ENCODE peak calls at places on chromosomes 3 and 15, in ten cellular contexts. One of them, this sample, is unnamed.

GRCh38 chr3:146250449-146251382 is at the start of gene PLSCR4:
- DNase-seq in psoas muscle: peak; percentile 84
- DNase-seq in cardiac muscle cell: peak; percentile 97
- DNase-seq in mucosa of descending colon: peak; percentile 89
- DNase-seq in heart left ventricle: peak; percentile 89
- DNase-seq in ovary: peak; percentile 83
- DNase-seq in GM12865: peak; percentile 13
- DNase-seq in breast epithelium: peak; percentile 48
- DNase-seq in neural progenitor cell: peak; percentile 72
- DNase-seq in HCT116: peak; percentile 16
- DNase-seq in this sample: peak; percentile 45

GRCh38 chr3:134085034-134085775 is 55.5 kb upstream of the SLCO2A1 start:
- DNase-seq in psoas muscle: no peak
- DNase-seq in cardiac muscle cell: no peak
- DNase-seq in mucosa of descending colon: no peak
- DNase-seq in heart left ventricle: no peak
- DNase-seq in ovary: no peak
- DNase-seq in GM12865: no peak
- DNase-seq in breast epithelium: no peak
- DNase-seq in neural progenitor cell: no peak
- DNase-seq in HCT116: no peak
- DNase-seq in this sample: no peak

GRCh38 chr15:51229907-51230328 is 108.5 kb downstream of the CYP19A1 start:
- DNase-seq in psoas muscle: no peak
- DNase-seq in cardiac muscle cell: peak; percentile 62
- DNase-seq in mucosa of descending colon: no peak
- DNase-seq in heart left ventricle: no peak
- DNase-seq in ovary: no peak
- DNase-seq in GM12865: peak; percentile 43
- DNase-seq in breast epithelium: no peak
- DNase-seq in neural progenitor cell: peak; percentile 65
- DNase-seq in HCT116: no peak
- DNase-seq in this sample: peak; percentile 45

GRCh38 chr3:135916310-135916709 is 49.2 kb upstream of the PPP2R3A start:
- DNase-seq in psoas muscle: no peak
- DNase-seq in cardiac muscle cell: no peak
- DNase-seq in mucosa of descending colon: no peak
- DNase-seq in heart left ventricle: no peak
- DNase-seq in ovary: no peak
- DNase-seq in GM12865: no peak
- DNase-seq in breast epithelium: no peak
- DNase-seq in neural progenitor cell: no peak
- DNase-seq in HCT116: no peak
- DNase-seq in this sample: no peak

GRCh38 chr3:142445816-142446254 is 2.0 kb downstream of the XRN1 start:
- DNase-seq in psoas muscle: no peak
- DNase-seq in cardiac muscle cell: peak; percentile 12
- DNase-seq in mucosa of descending colon: no peak
- DNase-seq in heart left ventricle: no peak
- DNase-seq in ovary: no peak
- DNase-seq in GM12865: peak; percentile 67
- DNase-seq in breast epithelium: no peak
- DNase-seq in neural progenitor cell: no peak
- DNase-seq in HCT116: no peak
- DNase-seq in this sample: peak; percentile 68

GRCh38 chr3:107025961-107026360 is 351.3 kb upstream of the CCDC54 start:
- DNase-seq in psoas muscle: no peak
- DNase-seq in cardiac muscle cell: no peak
- DNase-seq in mucosa of descending colon: no peak
- DNase-seq in heart left ventricle: no peak
- DNase-seq in ovary: no peak
- DNase-seq in GM12865: no peak
- DNase-seq in breast epithelium: no peak
- DNase-seq in neural progenitor cell: no peak
- DNase-seq in HCT116: no peak
- DNase-seq in this sample: no peak

GRCh38 chr15:90666135-90666909 is 50.8 kb upstream of the BLM start:
- DNase-seq in psoas muscle: no peak
- DNase-seq in cardiac muscle cell: no peak
- DNase-seq in mucosa of descending colon: no peak
- DNase-seq in heart left ventricle: no peak
- DNase-seq in ovary: no peak
- DNase-seq in GM12865: no peak
- DNase-seq in breast epithelium: no peak
- DNase-seq in neural progenitor cell: no peak
- DNase-seq in HCT116: no peak
- DNase-seq in this sample: no peak

GRCh38 chr3:33146791-33147445 is 33.1 kb downstream of the CRTAP start:
- DNase-seq in psoas muscle: no peak
- DNase-seq in cardiac muscle cell: peak; percentile 52
- DNase-seq in mucosa of descending colon: no peak
- DNase-seq in heart left ventricle: no peak
- DNase-seq in ovary: no peak
- DNase-seq in GM12865: no peak
- DNase-seq in breast epithelium: no peak
- DNase-seq in neural progenitor cell: no peak
- DNase-seq in HCT116: no peak
- DNase-seq in this sample: no peak

GRCh38 chr3:174101244-174101643 is 703.7 kb downstream of the NLGN1 start:
- DNase-seq in psoas muscle: no peak
- DNase-seq in cardiac muscle cell: no peak
- DNase-seq in mucosa of descending colon: no peak
- DNase-seq in heart left ventricle: no peak
- DNase-seq in ovary: no peak
- DNase-seq in GM12865: peak; percentile 49
- DNase-seq in breast epithelium: no peak
- DNase-seq in neural progenitor cell: no peak
- DNase-seq in HCT116: no peak
- DNase-seq in this sample: no peak

GRCh38 chr3:111999924-112000835 is 1.5 kb downstream of the TAGLN3 start:
- DNase-seq in psoas muscle: no peak
- DNase-seq in cardiac muscle cell: no peak
- DNase-seq in mucosa of descending colon: no peak
- DNase-seq in heart left ventricle: no peak
- DNase-seq in ovary: no peak
- DNase-seq in GM12865: no peak
- DNase-seq in breast epithelium: no peak
- DNase-seq in neural progenitor cell: no peak
- DNase-seq in HCT116: no peak
- DNase-seq in this sample: no peak

GRCh38 chr15:60945196-60945595 is 283.9 kb downstream of the RORA start:
- DNase-seq in psoas muscle: peak; percentile 71
- DNase-seq in cardiac muscle cell: peak; percentile 43
- DNase-seq in mucosa of descending colon: no peak
- DNase-seq in heart left ventricle: peak; percentile 71
- DNase-seq in ovary: no peak
- DNase-seq in GM12865: no peak
- DNase-seq in breast epithelium: peak; percentile 56
- DNase-seq in neural progenitor cell: no peak
- DNase-seq in HCT116: no peak
- DNase-seq in this sample: no peak

GRCh38 chr3:56086355-56086754 is 381.9 kb downstream of the ERC2 start:
- DNase-seq in psoas muscle: no peak
- DNase-seq in cardiac muscle cell: peak; percentile 18
- DNase-seq in mucosa of descending colon: no peak
- DNase-seq in heart left ventricle: no peak
- DNase-seq in ovary: no peak
- DNase-seq in GM12865: no peak
- DNase-seq in breast epithelium: no peak
- DNase-seq in neural progenitor cell: no peak
- DNase-seq in HCT116: no peak
- DNase-seq in this sample: no peak

GRCh38 chr15:48149858-48150257 is 28.2 kb downstream of the MYEF2 start:
- DNase-seq in psoas muscle: no peak
- DNase-seq in cardiac muscle cell: peak; percentile 47
- DNase-seq in mucosa of descending colon: no peak
- DNase-seq in heart left ventricle: no peak
- DNase-seq in ovary: no peak
- DNase-seq in GM12865: no peak
- DNase-seq in breast epithelium: no peak
- DNase-seq in neural progenitor cell: no peak
- DNase-seq in HCT116: no peak
- DNase-seq in this sample: no peak

GRCh38 chr3:160935413-160936095 is 169.6 kb downstream of the B3GALNT1 start:
- DNase-seq in psoas muscle: no peak
- DNase-seq in cardiac muscle cell: peak; percentile 49
- DNase-seq in mucosa of descending colon: no peak
- DNase-seq in heart left ventricle: no peak
- DNase-seq in ovary: no peak
- DNase-seq in GM12865: no peak
- DNase-seq in breast epithelium: no peak
- DNase-seq in neural progenitor cell: no peak
- DNase-seq in HCT116: no peak
- DNase-seq in this sample: no peak

GRCh38 chr3:156840826-156841689 is 14.9 kb downstream of the LEKR1 start:
- DNase-seq in psoas muscle: no peak
- DNase-seq in cardiac muscle cell: no peak
- DNase-seq in mucosa of descending colon: no peak
- DNase-seq in heart left ventricle: no peak
- DNase-seq in ovary: no peak
- DNase-seq in GM12865: no peak
- DNase-seq in breast epithelium: no peak
- DNase-seq in neural progenitor cell: no peak
- DNase-seq in HCT116: no peak
- DNase-seq in this sample: no peak

GRCh38 chr3:42509111-42509510 is 6.7 kb downstream of the VIPR1 start:
- DNase-seq in psoas muscle: no peak
- DNase-seq in cardiac muscle cell: no peak
- DNase-seq in mucosa of descending colon: peak; percentile 24
- DNase-seq in heart left ventricle: no peak
- DNase-seq in ovary: no peak
- DNase-seq in GM12865: no peak
- DNase-seq in breast epithelium: no peak
- DNase-seq in neural progenitor cell: no peak
- DNase-seq in HCT116: no peak
- DNase-seq in this sample: no peak

GRCh38 chr15:57345584-57345983 is 30.7 kb upstream of the CGNL1 start:
- DNase-seq in psoas muscle: no peak
- DNase-seq in cardiac muscle cell: peak; percentile 40
- DNase-seq in mucosa of descending colon: no peak
- DNase-seq in heart left ventricle: no peak
- DNase-seq in ovary: no peak
- DNase-seq in GM12865: no peak
- DNase-seq in breast epithelium: no peak
- DNase-seq in neural progenitor cell: peak; percentile 55
- DNase-seq in HCT116: no peak
- DNase-seq in this sample: no peak
- TF ChIP-seq CTCF in psoas muscle: no peak
- TF ChIP-seq CTCF in cardiac muscle cell: peak; percentile 45
- TF ChIP-seq CTCF in mucosa of descending colon: no peak
- TF ChIP-seq CTCF in heart left ventricle: no peak
- TF ChIP-seq CTCF in ovary: no peak
- TF ChIP-seq CTCF in GM12865: no peak
- TF ChIP-seq CTCF in breast epithelium: no peak
- TF ChIP-seq CTCF in neural progenitor cell: peak; percentile 48
- TF ChIP-seq CTCF in HCT116: peak; percentile 37
- TF ChIP-seq CTCF in this sample: no peak

DNA sequence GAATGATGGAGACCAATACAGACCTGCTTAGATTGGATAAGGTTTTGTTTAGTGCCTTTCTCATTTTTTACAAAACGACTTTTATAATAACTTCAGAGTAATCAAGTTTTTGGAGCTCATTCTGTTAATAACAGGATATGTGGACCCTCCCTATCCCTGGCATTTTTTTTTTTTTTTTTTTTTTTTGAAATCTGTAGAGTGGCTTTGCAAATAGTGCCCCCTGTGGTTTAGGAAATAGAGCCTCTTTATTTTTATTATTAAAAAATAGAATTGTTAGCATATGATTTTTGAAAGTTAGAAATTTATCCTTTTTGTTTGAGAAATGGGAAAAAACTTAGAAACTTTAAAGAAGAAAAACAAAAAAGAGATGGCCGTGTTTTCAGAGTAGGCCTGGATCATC is 11.4 kb downstream of the SKIL start:
- DNase-seq in psoas muscle: no peak
- DNase-seq in cardiac muscle cell: peak; percentile 18
- DNase-seq in mucosa of descending colon: no peak
- DNase-seq in heart left ventricle: no peak
- DNase-seq in ovary: no peak
- DNase-seq in GM12865: no peak
- DNase-seq in breast epithelium: no peak
- DNase-seq in neural progenitor cell: no peak
- DNase-seq in HCT116: no peak
- DNase-seq in this sample: no peak
- TF ChIP-seq CTCF in psoas muscle: no peak
- TF ChIP-seq CTCF in cardiac muscle cell: peak; percentile 45
- TF ChIP-seq CTCF in mucosa of descending colon: no peak
- TF ChIP-seq CTCF in heart left ventricle: peak; percentile 16
- TF ChIP-seq CTCF in ovary: no peak
- TF ChIP-seq CTCF in GM12865: no peak
- TF ChIP-seq CTCF in breast epithelium: no peak
- TF ChIP-seq CTCF in neural progenitor cell: peak; percentile 13
- TF ChIP-seq CTCF in HCT116: peak; percentile 60
- TF ChIP-seq CTCF in this sample: no peak

DNA sequence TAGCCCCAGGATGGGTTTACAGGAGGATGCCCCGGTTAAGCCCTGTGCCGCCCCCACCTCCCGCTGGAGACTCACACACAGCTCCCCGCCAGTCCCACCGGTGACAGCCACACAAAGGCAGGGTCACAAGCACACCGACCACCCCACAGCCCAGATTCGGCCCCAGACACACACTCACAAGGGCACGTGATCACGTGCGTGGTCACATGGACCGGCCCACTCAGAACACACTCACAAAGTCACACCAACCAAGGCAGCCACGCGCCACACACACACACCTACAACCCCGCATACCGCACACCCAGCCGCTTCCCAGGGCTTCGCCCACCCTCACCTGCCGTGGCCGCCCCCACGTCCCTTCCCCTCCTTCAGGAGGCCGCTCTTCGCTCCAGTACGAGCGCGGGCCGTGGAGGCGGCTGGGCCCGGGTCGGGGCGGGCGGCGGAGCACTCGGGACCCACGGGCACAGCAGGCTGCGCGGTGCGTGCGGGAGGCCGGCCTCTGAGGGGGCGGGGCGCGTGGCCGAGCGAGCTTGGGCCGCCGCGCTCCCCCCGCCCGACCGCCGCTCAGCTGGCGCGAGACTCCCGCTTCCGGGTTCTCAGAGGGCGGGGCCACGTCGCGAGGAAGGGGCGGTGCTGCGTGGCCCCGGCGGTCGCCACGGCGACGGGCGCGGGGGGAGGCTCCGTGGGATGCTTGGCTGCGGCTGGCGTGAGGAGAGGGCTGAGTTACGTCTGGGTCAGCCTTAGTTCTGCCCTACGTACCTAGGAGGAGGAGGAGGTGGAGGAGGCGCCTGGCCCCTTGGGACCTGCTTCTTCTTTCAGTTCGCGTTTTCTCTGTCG is at the start of gene SPG21:
- DNase-seq in psoas muscle: peak; percentile 93
- DNase-seq in cardiac muscle cell: peak; percentile 98
- DNase-seq in mucosa of descending colon: peak; percentile 96
- DNase-seq in heart left ventricle: peak; percentile 94
- DNase-seq in ovary: peak; percentile 94
- DNase-seq in GM12865: peak; percentile 99
- DNase-seq in breast epithelium: peak; percentile 90
- DNase-seq in neural progenitor cell: peak; percentile 94
- DNase-seq in HCT116: peak; percentile 77
- DNase-seq in this sample: peak; percentile 98
- TF ChIP-seq CTCF in psoas muscle: no peak
- TF ChIP-seq CTCF in cardiac muscle cell: no peak
- TF ChIP-seq CTCF in mucosa of descending colon: no peak
- TF ChIP-seq CTCF in heart left ventricle: no peak
- TF ChIP-seq CTCF in ovary: no peak
- TF ChIP-seq CTCF in GM12865: no peak
- TF ChIP-seq CTCF in breast epithelium: no peak
- TF ChIP-seq CTCF in neural progenitor cell: no peak
- TF ChIP-seq CTCF in HCT116: no peak
- TF ChIP-seq CTCF in this sample: no peak

GRCh38 chr15:101152914-101153313 is 98.9 kb downstream of the CHSY1 start:
- DNase-seq in psoas muscle: no peak
- DNase-seq in cardiac muscle cell: no peak
- DNase-seq in mucosa of descending colon: no peak
- DNase-seq in heart left ventricle: no peak
- DNase-seq in ovary: no peak
- DNase-seq in GM12865: peak; percentile 52
- DNase-seq in breast epithelium: no peak
- DNase-seq in neural progenitor cell: peak; percentile 48
- DNase-seq in HCT116: no peak
- DNase-seq in this sample: no peak
- TF ChIP-seq CTCF in psoas muscle: no peak
- TF ChIP-seq CTCF in cardiac muscle cell: peak; percentile 39
- TF ChIP-seq CTCF in mucosa of descending colon: no peak
- TF ChIP-seq CTCF in heart left ventricle: peak; percentile 28
- TF ChIP-seq CTCF in ovary: no peak
- TF ChIP-seq CTCF in GM12865: peak; percentile 61
- TF ChIP-seq CTCF in breast epithelium: no peak
- TF ChIP-seq CTCF in neural progenitor cell: peak; percentile 54
- TF ChIP-seq CTCF in HCT116: no peak
- TF ChIP-seq CTCF in this sample: peak; percentile 35